ENCODE peak calls at places on chromosomes 6 and 20, in four cellular contexts. R is HCT116, Y is HepG2, Q is K562. X is an unnamed sample.

GRCh38 chr6:129331450-129332138 is 378.4 kb downstream of the ARHGAP18 start:
- DNase-seq in Y (no peak), R (no peak), Q (no peak), X (no peak)

GRCh38 chr20:9400371-9401025 is 113.9 kb upstream of the LAMP5 start:
- DNase-seq in Q (no peak), R (no peak), Y (no peak), X (no peak)

GRCh38 chr6:42332916-42333315 is 115.3 kb upstream of the MRPS10 start:
- DNase-seq in Q (no peak), Y (no peak), R (no peak), X (no peak)

GRCh38 chr20:24781061-24781980 is 167.7 kb upstream of the CST7 start:
- DNase-seq in Q (no peak), R (no peak), Y (peak), X (no peak)

GRCh38 chr6:149147191-149147590 is 170.3 kb upstream of the TAB2 start:
- DNase-seq in Q (no peak), Y (no peak), R (no peak), X (no peak)

GRCh38 chr20:43955244-43956191 is 40.9 kb downstream of the TOX2 start:
- DNase-seq in R (peak), Q (no peak), Y (no peak), X (peak)

GRCh38 chr6:106194949-106195919 is 109.1 kb downstream of the PRDM1 start:
- DNase-seq in R (peak), Y (no peak), Q (no peak), X (no peak)

GRCh38 chr6:122184260-122184934 is 215.1 kb upstream of the HSF2 start:
- DNase-seq in R (peak), Y (peak), Q (no peak), X (no peak)

GRCh38 chr6:5127106-5127687 is 42.1 kb downstream of the PPP1R3G start:
- DNase-seq in Q (no peak), Y (no peak), R (no peak), X (no peak)

GRCh38 chr6:169725270-169726048 is 1.2 kb upstream of the PHF10 start:
- DNase-seq in Q (peak), R (no peak), Y (peak), X (no peak)

GRCh38 chr20:39302312-39302711 is 340.2 kb downstream of the DHX35 start:
- DNase-seq in R (no peak), Q (no peak), Y (no peak), X (no peak)

GRCh38 chr20:18904192-18904591 is 90.6 kb downstream of the SCP2D1 start:
- DNase-seq in R (no peak), Q (no peak), Y (no peak), X (no peak)

GRCh38 chr6:127592964-127593363 is 16.0 kb downstream of the C6orf58 start:
- DNase-seq in Y (no peak), Q (no peak), R (no peak), X (no peak)

GRCh38 chr20:63574156-63574828 is at the start of gene HELZ2:
- DNase-seq in Q (peak), Y (peak), R (peak), X (no peak)

GRCh38 chr20:3563548-3564177 is 92.8 kb downstream of the ATRN start:
- DNase-seq in R (peak), Q (peak), Y (peak), X (peak)

GRCh38 chr6:6891949-6892461 is 215.8 kb upstream of the RREB1 start:
- DNase-seq in Y (no peak), R (no peak), Q (no peak), X (no peak)

GRCh38 chr20:56875052-56875663 is 246.1 kb downstream of the TFAP2C start:
- DNase-seq in R (peak), Q (no peak), Y (no peak), X (peak)

GRCh38 chr6:147054158-147054557 is 150.1 kb upstream of the STXBP5 start:
- DNase-seq in Y (no peak), Q (no peak), R (no peak), X (no peak)

GRCh38 chr6:161921602-161922400 is 647.9 kb upstream of the AGPAT4 start:
- DNase-seq in R (no peak), Y (no peak), Q (no peak), X (no peak)

GRCh38 chr20:5668529-5668868 is 81.7 kb upstream of the SHLD1 start:
- DNase-seq in Q (no peak), Y (no peak), R (no peak), X (no peak)

GRCh38 chr6:99427988-99428387 is 2.9 kb upstream of the PNISR start:
- DNase-seq in Y (no peak), Q (no peak), R (no peak), X (no peak)

GRCh38 chr20:21099653-21100589 is 6.2 kb downstream of the LINC00237 start:
- DNase-seq in R (no peak), Q (peak), Y (no peak), X (no peak)

GRCh38 chr6:167803816-167804215 is 22.9 kb upstream of the AFDN start:
- DNase-seq in Y (no peak), R (no peak), Q (no peak), X (no peak)

GRCh38 chr20:53950031-53950430 is 120.4 kb downstream of the BCAS1 start:
- DNase-seq in Q (no peak), Y (no peak), R (no peak), X (no peak)

GRCh38 chr20:45908086-45908485 is 3.9 kb downstream of the PLTP start:
- DNase-seq in Q (no peak), Y (no peak), R (no peak), X (no peak)

GRCh38 chr6:30060634-30060981 is 457 bp upstream of the POLR1H start:
- DNase-seq in Y (no peak), Q (peak), R (no peak), X (no peak)

GRCh38 chr6:156698239-156699016 is 78.8 kb upstream of the ARID1B start:
- DNase-seq in R (no peak), Y (no peak), Q (no peak), X (no peak)

GRCh38 chr20:7722564-7722963 is 217.7 kb downstream of the HAO1 start:
- DNase-seq in Q (no peak), Y (no peak), R (no peak), X (no peak)

GRCh38 chr6:79250107-79250514 is 15.6 kb upstream of the HMGN3 start:
- DNase-seq in Q (no peak), Y (peak), R (no peak), X (no peak)

GRCh38 chr6:89148016-89148750 is 2.3 kb downstream of the PM20D2 start:
- DNase-seq in Y (no peak), Q (no peak), R (peak), X (no peak)

GRCh38 chr6:12241493-12242214 is 48.5 kb upstream of the EDN1 start:
- DNase-seq in Y (no peak), R (no peak), Q (no peak), X (no peak)

GRCh38 chr6:107697682-107698081 is 126.4 kb downstream of the SCML4 start:
- DNase-seq in Y (no peak), Q (no peak), R (no peak), X (no peak)

GRCh38 chr6:15063253-15063853 is 182.5 kb upstream of the JARID2 start:
- DNase-seq in Q (no peak), R (no peak), Y (peak), X (no peak)

GRCh38 chr20:2652724-2653510 is 485 bp downstream of the NOP56 start:
- DNase-seq in R (no peak), Q (no peak), Y (peak), X (no peak)

DNA sequence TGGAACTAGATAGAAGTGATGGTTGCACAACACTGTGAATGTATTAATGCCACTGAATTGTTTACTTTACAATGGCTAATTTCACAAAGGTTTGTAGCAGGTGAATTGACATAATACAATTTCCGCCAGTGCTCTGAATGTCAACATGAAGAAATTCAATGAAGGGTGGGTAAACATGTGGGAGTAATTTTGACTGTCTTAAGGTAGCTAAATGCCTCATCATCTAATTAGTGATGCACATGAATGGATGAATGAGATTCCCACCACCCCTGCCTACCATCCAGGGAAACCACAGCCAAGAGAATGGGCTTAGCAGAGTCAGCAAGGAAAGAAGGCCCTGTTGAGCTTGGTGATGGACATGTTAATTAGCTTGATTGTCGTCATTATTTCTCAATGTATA is 275.3 kb downstream of the ALDH8A1 start:
- DNase-seq in R (no peak), Q (no peak), Y (no peak), X (no peak)
- TF ChIP-seq SIN3A in R (no peak), Q (no peak), Y (no peak), X (no peak)

DNA sequence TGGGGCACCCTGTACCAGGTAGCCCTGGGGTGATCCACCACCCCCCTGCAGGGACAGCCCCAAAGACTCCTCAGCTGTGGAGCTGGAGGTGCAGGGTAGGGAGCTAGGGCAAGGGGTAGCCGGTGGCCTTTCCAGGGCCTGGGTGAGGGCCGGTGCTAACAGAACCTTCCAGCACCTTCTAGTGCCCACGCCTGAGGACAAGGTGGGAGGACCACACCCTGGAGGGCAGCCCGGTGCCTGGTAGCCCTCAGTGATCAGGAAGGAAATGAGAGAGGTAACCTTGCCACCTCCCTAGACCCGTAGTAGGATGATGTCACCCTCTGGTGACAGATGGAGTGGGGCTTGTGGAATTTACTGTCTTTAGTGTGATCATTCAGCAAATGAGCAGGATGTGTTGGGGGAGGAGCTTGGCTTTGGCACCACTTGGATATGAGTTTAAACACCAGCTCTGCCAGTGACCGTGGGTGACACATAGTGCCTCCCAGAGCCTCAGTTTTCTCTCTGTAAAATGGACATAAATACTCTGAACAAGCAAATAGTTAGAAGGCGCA is 187.7 kb downstream of the NFATC2 start:
- DNase-seq in Y (no peak), R (no peak), Q (no peak), X (peak)
- TF ChIP-seq TCF7L2 in Y (no peak), R (no peak), Q (no peak), X (no peak)

GRCh38 chr6:558089-558488 is 98.8 kb downstream of the HUS1B start:
- DNase-seq in Q (no peak), R (no peak), Y (no peak), X (no peak)
- TF ChIP-seq SIN3A in Q (no peak), R (no peak), Y (no peak), X (no peak)

GRCh38 chr20:36919715-36920333 is 31.7 kb downstream of the SAMHD1 start:
- DNase-seq in Y (peak), R (peak), Q (peak), X (peak)

GRCh38 chr20:36920334-36920730 is 31.2 kb downstream of the SAMHD1 start:
- DNase-seq in Y (no peak), R (no peak), Q (no peak), X (no peak)

GRCh38 chr20:36917240-36917639 is 34.3 kb downstream of the SAMHD1 start:
- DNase-seq in Q (no peak), R (no peak), Y (no peak), X (no peak)

GRCh38 chr20:36917943-36918342 is 33.6 kb downstream of the SAMHD1 start:
- DNase-seq in Q (no peak), R (no peak), Y (no peak), X (no peak)

GRCh38 chr20:36916199-36916598 is 35.3 kb downstream of the SAMHD1 start:
- DNase-seq in R (no peak), Y (no peak), Q (no peak), X (no peak)
- TF ChIP-seq TCF7L2 in R (no peak), Y (no peak), Q (no peak), X (no peak)

GRCh38 chr6:449057-449430 is 57.5 kb downstream of the IRF4 start:
- DNase-seq in R (no peak), Y (no peak), Q (no peak), X (no peak)
- TF ChIP-seq SIN3A in R (no peak), Y (no peak), Q (no peak), X (no peak)

DNA sequence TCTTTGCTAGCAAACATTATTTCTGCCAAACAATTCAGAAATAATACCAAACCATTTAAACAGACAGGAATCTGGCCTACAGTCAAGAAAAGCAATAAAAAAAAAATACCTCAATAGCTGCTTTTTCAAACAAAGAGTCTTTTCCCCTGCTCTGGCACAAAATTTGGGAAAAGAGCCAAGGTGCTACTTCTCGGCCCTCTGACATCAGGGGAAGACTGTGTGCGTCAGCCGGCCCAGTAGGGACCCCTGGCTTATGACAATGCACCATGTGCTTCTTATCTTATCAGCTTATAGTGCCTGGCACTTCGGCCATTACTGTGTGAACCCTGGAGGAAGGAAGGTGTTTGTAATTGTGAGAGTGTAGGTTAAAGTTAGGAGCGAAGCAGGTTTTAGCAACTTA is 89.4 kb downstream of the PDE10A start:
- DNase-seq in Y (no peak), R (peak), Q (no peak), X (peak)
- TF ChIP-seq TCF7L2 in Y (no peak), R (no peak), Q (no peak), X (no peak)

DNA sequence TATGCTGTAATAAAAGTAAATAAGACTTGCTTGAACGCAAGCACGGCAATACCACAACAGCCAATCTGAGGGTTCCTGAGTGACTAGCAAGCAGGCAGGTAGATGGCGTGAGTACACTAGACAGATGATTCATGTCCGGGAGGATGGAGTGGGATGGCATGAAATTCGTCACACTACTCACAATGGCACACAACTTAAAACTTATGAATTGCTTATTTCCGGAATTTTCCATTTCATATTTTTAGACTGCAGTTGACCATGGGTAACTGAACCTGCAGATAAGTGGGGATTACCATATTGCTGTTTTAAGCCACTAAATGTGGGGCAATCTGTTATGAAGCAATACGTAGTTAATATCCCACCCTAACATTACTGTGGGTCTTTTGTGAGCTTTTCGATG is 93.6 kb upstream of the NFATC2 start:
- DNase-seq in R (peak), Y (no peak), Q (no peak), X (no peak)
- TF ChIP-seq SIN3A in R (no peak), Y (no peak), Q (no peak), X (no peak)

GRCh38 chr20:58891076-58891685 is 38.7 kb downstream of the GNAS start:
- DNase-seq in Q (peak), R (no peak), Y (no peak), X (no peak)

GRCh38 chr20:58892932-58893224 is 40.4 kb downstream of the GNAS start:
- DNase-seq in R (no peak), Y (no peak), Q (no peak), X (no peak)

GRCh38 chr20:58890454-58891075 is 38.0 kb downstream of the GNAS start:
- DNase-seq in Y (peak), Q (no peak), R (no peak), X (no peak)

GRCh38 chr20:58892126-58892931 is 39.8 kb downstream of the GNAS start:
- DNase-seq in Y (peak), R (no peak), Q (peak), X (peak)

DNA sequence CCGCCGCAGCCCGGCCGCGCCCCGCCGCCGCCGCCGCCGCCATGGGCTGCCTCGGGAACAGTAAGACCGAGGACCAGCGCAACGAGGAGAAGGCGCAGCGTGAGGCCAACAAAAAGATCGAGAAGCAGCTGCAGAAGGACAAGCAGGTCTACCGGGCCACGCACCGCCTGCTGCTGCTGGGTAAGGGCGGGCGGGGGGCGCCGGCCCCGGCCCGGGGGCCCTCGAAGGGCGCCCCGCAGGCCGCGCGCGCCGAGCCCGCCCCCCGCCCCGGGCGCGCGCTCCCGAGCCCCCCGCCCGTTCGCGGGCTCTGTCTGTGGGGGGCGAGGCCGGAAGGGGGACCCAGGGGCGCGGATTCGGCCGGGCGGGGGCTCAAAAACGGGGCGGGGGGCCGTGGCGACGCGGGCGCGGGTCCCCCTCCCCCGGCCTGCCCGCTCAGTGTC is 39.2 kb downstream of the GNAS start:
- DNase-seq in Y (no peak), R (no peak), Q (peak), X (no peak)
- TF ChIP-seq TCF7L2 in Y (no peak), R (no peak), Q (no peak), X (no peak)

GRCh38 chr6:150271501-150272263 is 97.1 kb upstream of the IYD start:
- DNase-seq in Y (no peak), Q (peak), R (no peak), X (no peak)

GRCh38 chr6:150273457-150274309 is 95.1 kb upstream of the IYD start:
- DNase-seq in Q (no peak), R (no peak), Y (no peak), X (no peak)

GRCh38 chr6:150271172-150271500 is 97.7 kb upstream of the IYD start:
- DNase-seq in Y (no peak), R (no peak), Q (no peak), X (no peak)

GRCh38 chr6:150272264-150272975 is 96.4 kb upstream of the IYD start:
- DNase-seq in Q (peak), R (no peak), Y (no peak), X (no peak)

GRCh38 chr6:150272976-150273315 is 95.9 kb upstream of the IYD start:
- DNase-seq in Y (no peak), R (no peak), Q (no peak), X (no peak)
- TF ChIP-seq SIN3A in Y (no peak), R (no peak), Q (no peak), X (no peak)